ENCODE peak calls at places on chromosomes 2 and 18, in ten cellular contexts. A is fibroblast of lung, K is sigmoid colon, L is fibroblast of mammary gland, S is lung, J is RWPE1, G is GM10248, E is HFF-Myc, V is cardiac muscle cell, X is coronary artery. Z is an unnamed sample.
A peak's percentile ranks its signal among the peaks of the same experiment; 100 is the strongest.

GRCh38 chr2:55618025-55618648 is 715 bp upstream of the PPP4R3B start:
- DNase-seq in A (peak; percentile 21), K (no peak), L (peak; percentile 15), S (no peak), J (peak; percentile 21), G (no peak), E (no peak), V (peak; percentile 25), X (no peak), Z (no peak)

GRCh38 chr2:198387677-198388076 is 583.3 kb downstream of the PLCL1 start:
- DNase-seq in A (no peak), K (no peak), L (no peak), S (no peak), J (no peak), G (no peak), E (no peak), V (no peak), X (no peak), Z (no peak)

GRCh38 chr18:3248670-3249359 is 1.2 kb downstream of the MYL12A start:
- DNase-seq in A (peak; percentile 69), K (no peak), L (peak; percentile 51), S (peak; percentile 44), J (peak; percentile 39), G (peak; percentile 42), E (no peak), V (peak; percentile 75), X (no peak), Z (no peak)

GRCh38 chr2:95052804-95053535 is 27.5 kb downstream of the MAL start:
- DNase-seq in A (no peak), K (no peak), L (no peak), S (no peak), J (no peak), G (no peak), E (no peak), V (no peak), X (no peak), Z (no peak)

GRCh38 chr2:100877555-100877954 is 57.6 kb downstream of the NPAS2 start:
- DNase-seq in A (peak; percentile 63), K (no peak), L (peak; percentile 77), S (no peak), J (peak; percentile 41), G (no peak), E (no peak), V (peak; percentile 82), X (no peak), Z (no peak)

GRCh38 chr2:216664593-216665034 is 30.7 kb downstream of the IGFBP5 start:
- DNase-seq in A (peak; percentile 73), K (no peak), L (peak; percentile 40), S (no peak), J (no peak), G (no peak), E (no peak), V (peak; percentile 58), X (no peak), Z (no peak)

GRCh38 chr18:11310476-11311086 is 161.2 kb upstream of the PIEZO2 start:
- DNase-seq in A (no peak), K (no peak), L (peak; percentile 57), S (no peak), J (peak; percentile 42), G (peak; percentile 46), E (peak; percentile 46), V (peak; percentile 64), X (no peak), Z (no peak)

GRCh38 chr2:190088917-190089316 is 26.4 kb upstream of the MSTN start:
- DNase-seq in A (peak; percentile 55), K (no peak), L (peak; percentile 81), S (peak; percentile 32), J (peak; percentile 51), G (peak; percentile 50), E (peak; percentile 56), V (peak; percentile 82), X (no peak), Z (peak; percentile 28)

GRCh38 chr2:39715822-39716221 is 50.1 kb downstream of the TMEM178A start:
- DNase-seq in A (no peak), K (no peak), L (no peak), S (no peak), J (no peak), G (no peak), E (no peak), V (no peak), X (no peak), Z (no peak)

GRCh38 chr2:23498941-23499340 is 114.0 kb downstream of the KLHL29 start:
- DNase-seq in A (no peak), K (no peak), L (peak; percentile 28), S (no peak), J (no peak), G (no peak), E (no peak), V (peak; percentile 69), X (no peak), Z (no peak)

GRCh38 chr2:236569593-236569973 is at the start of gene ACKR3:
- DNase-seq in A (peak; percentile 90), K (peak; percentile 92), L (peak; percentile 61), S (peak; percentile 70), J (peak; percentile 41), G (peak; percentile 86), E (peak; percentile 29), V (peak; percentile 89), X (peak; percentile 90), Z (peak; percentile 84)
- TF ChIP-seq CTCF in A (peak; percentile 39), K (peak; percentile 44), L (peak; percentile 33), S (peak; percentile 63), J (peak; percentile 43), G (peak; percentile 71), E (peak; percentile 38), V (peak; percentile 54), X (no peak), Z (peak; percentile 61)

GRCh38 chr2:217834744-217835513 is 167.9 kb downstream of the TNS1 start:
- DNase-seq in A (peak; percentile 42), K (no peak), L (no peak), S (no peak), J (no peak), G (no peak), E (no peak), V (no peak), X (no peak), Z (no peak)

GRCh38 chr2:217835931-217836881 is 166.6 kb downstream of the TNS1 start:
- DNase-seq in A (peak; percentile 88), K (peak; percentile 95), L (peak; percentile 97), S (no peak), J (no peak), G (no peak), E (no peak), V (peak; percentile 98), X (peak; percentile 92), Z (peak; percentile 98)

GRCh38 chr2:217838409-217838831 is 164.4 kb downstream of the TNS1 start:
- DNase-seq in A (no peak), K (peak; percentile 86), L (no peak), S (no peak), J (no peak), G (no peak), E (no peak), V (no peak), X (no peak), Z (no peak)

GRCh38 chr2:217837530-217837929 is 165.3 kb downstream of the TNS1 start:
- DNase-seq in A (no peak), K (no peak), L (no peak), S (no peak), J (no peak), G (no peak), E (no peak), V (no peak), X (no peak), Z (no peak)

DNA sequence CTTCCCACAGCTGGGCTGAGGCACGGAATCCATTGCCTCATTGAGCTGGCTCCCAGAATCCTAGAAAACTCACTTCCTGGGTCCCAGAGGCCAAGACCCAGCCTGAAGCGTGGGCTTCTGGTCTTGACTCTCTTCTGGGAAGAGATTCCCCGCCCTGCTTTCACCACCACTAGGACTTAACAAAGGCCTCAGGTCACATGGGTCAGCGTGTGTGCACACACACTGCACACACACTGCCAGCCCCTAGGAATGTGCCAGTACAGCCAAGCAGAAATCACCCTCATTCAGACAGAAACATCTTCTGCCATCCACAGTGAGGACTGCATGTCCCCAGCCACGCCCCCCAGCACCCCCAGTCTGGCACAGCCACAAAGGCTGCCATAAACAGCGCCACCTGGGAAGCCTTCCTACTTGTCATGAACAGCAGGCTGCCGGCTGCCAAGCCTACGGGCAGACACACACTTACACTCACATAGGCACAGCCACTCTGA is 165.7 kb downstream of the TNS1 start:
- DNase-seq in A (peak; percentile 49), K (peak; percentile 97), L (peak; percentile 84), S (peak; percentile 79), J (no peak), G (no peak), E (no peak), V (peak; percentile 87), X (peak; percentile 91), Z (peak; percentile 52)
- TF ChIP-seq CTCF in A (peak; percentile 21), K (no peak), L (peak; percentile 19), S (no peak), J (no peak), G (no peak), E (peak; percentile 25), V (peak; percentile 27), X (no peak), Z (peak; percentile 38)

GRCh38 chr2:160332318-160332717 is 132.2 kb upstream of the ITGB6 start:
- DNase-seq in A (peak; percentile 51), K (no peak), L (peak; percentile 49), S (no peak), J (no peak), G (no peak), E (no peak), V (peak; percentile 72), X (no peak), Z (no peak)
- TF ChIP-seq CTCF in A (no peak), K (no peak), L (no peak), S (no peak), J (no peak), G (no peak), E (no peak), V (no peak), X (no peak), Z (no peak)

GRCh38 chr2:45825001-45825651 is 173.7 kb downstream of the PRKCE start:
- DNase-seq in A (peak; percentile 52), K (no peak), L (no peak), S (no peak), J (no peak), G (no peak), E (no peak), V (no peak), X (no peak), Z (no peak)
- TF ChIP-seq CTCF in A (no peak), K (no peak), L (no peak), S (no peak), J (no peak), G (peak; percentile 21), E (no peak), V (no peak), X (no peak), Z (no peak)

GRCh38 chr2:134918518-134919359 is at the start of gene CCNT2:
- DNase-seq in A (peak; percentile 98), K (peak; percentile 99), L (peak; percentile 98), S (peak; percentile 99), J (peak; percentile 99), G (peak; percentile 98), E (peak; percentile 96), V (peak; percentile 100), X (peak; percentile 100), Z (peak; percentile 98)
- TF ChIP-seq CTCF in A (no peak), K (no peak), L (no peak), S (no peak), J (no peak), G (no peak), E (no peak), V (no peak), X (no peak), Z (no peak)

Z was measured in AG09319.